ENCODE peak calls at places on chromosomes 1 and 21, in eight cellular contexts. Y is body of pancreas, K is IMR-90, A is fibroblast of lung, Z is H9, Q is K562, S is tibial artery, I is psoas muscle. T is an unnamed sample. For H3K4me1, the result is how much of the 10 kb centered on the place peaks cover.

GRCh38 chr1:185654199-185654951 is 79.8 kb upstream of the HMCN1 start:
- DNase-seq in S (no peak), Q (no peak), A (peak), Y (no peak), K (peak), I (no peak), Z (no peak), T (no peak)

GRCh38 chr1:17630048-17630830 is 90.7 kb downstream of the ARHGEF10L start:
- DNase-seq in I (peak), K (no peak), S (peak), Q (no peak), A (no peak), Z (no peak), Y (peak), T (peak)

GRCh38 chr1:185681034-185681633 is 53.1 kb upstream of the HMCN1 start:
- DNase-seq in A (peak), Q (peak), Y (peak), K (peak), Z (no peak), I (no peak), S (no peak), T (no peak)

GRCh38 chr21:32193066-32193465 is 85.8 kb downstream of the MIS18A start:
- DNase-seq in K (no peak), A (no peak), S (no peak), Y (no peak), Q (no peak), Z (no peak), I (no peak), T (no peak)

GRCh38 chr1:115456441-115456961 is 118.5 kb upstream of the NGF start:
- DNase-seq in A (peak), Y (no peak), Z (no peak), K (peak), S (no peak), I (peak), Q (no peak), T (no peak)

GRCh38 chr1:22142315-22143064 is 407 bp downstream of the WNT4 start:
- DNase-seq in S (no peak), Z (no peak), I (peak), K (no peak), Y (no peak), Q (peak), A (peak), T (no peak)

GRCh38 chr1:168136709-168137514 is at the start of gene GPR161:
- DNase-seq in S (peak), Y (peak), K (peak), A (peak), Z (peak), Q (peak), I (peak), T (peak)

GRCh38 chr1:45945426-45945825 is 142.0 kb downstream of the MAST2 start:
- DNase-seq in Z (no peak), Q (no peak), Y (peak), I (no peak), K (peak), S (no peak), A (peak), T (no peak)

GRCh38 chr1:34165422-34165921 is 442 bp upstream of the CSMD2 start:
- DNase-seq in A (peak), Y (no peak), Q (no peak), I (no peak), Z (peak), S (no peak), K (no peak), T (no peak)

GRCh38 chr1:30919025-30919881 is 10.7 kb upstream of the SDC3 start:
- DNase-seq in S (no peak), Z (peak), A (peak), Y (peak), K (peak), I (no peak), Q (peak), T (no peak)

GRCh38 chr1:201884472-201884871 is 4.2 kb upstream of the SHISA4 start:
- DNase-seq in I (peak), A (no peak), Z (no peak), Y (no peak), Q (peak), K (no peak), S (no peak), T (no peak)

GRCh38 chr21:35149698-35150097 is 100.6 kb upstream of the RUNX1 start:
- DNase-seq in I (no peak), A (peak), Y (no peak), K (peak), S (no peak), Z (no peak), Q (no peak), T (no peak)

GRCh38 chr21:39863111-39863510 is 4.1 kb upstream of the PCP4 start:
- DNase-seq in K (no peak), Q (no peak), Z (no peak), I (no peak), Y (peak), S (no peak), A (peak), T (peak)

GRCh38 chr1:204769997-204770396 is 84.5 kb upstream of the LRRN2 start:
- DNase-seq in S (no peak), I (no peak), Y (no peak), Q (no peak), Z (no peak), A (peak), K (no peak), T (no peak)

GRCh38 chr1:40715660-40716059 is 24.2 kb downstream of the NFYC start:
- DNase-seq in S (no peak), Z (no peak), Q (no peak), K (no peak), I (no peak), Y (no peak), A (no peak), T (no peak)

GRCh38 chr1:220680085-220680687 is 10.0 kb upstream of the C1orf115 start:
- DNase-seq in Z (no peak), A (peak), I (no peak), Y (peak), Q (peak), S (no peak), K (peak), T (no peak)

GRCh38 chr1:209569445-209570207 is 13.9 kb upstream of the CAMK1G start:
- DNase-seq in K (peak), Y (peak), S (peak), Q (peak), A (peak), Z (peak), I (peak), T (peak)

GRCh38 chr1:190852611-190853010 is 374.9 kb upstream of the BRINP3 start:
- DNase-seq in Z (no peak), A (peak), K (no peak), Y (no peak), I (no peak), S (no peak), Q (no peak), T (no peak)

GRCh38 chr21:32412998-32413504 is 545 bp downstream of the EVA1C start:
- DNase-seq in A (no peak), Q (no peak), Z (no peak), S (peak), K (no peak), I (peak), Y (peak), T (peak)

GRCh38 chr1:210684466-210685294 is 356.0 kb downstream of the HHAT start:
- DNase-seq in A (no peak), Q (no peak), S (no peak), I (no peak), K (no peak), Z (no peak), Y (no peak), T (no peak)

GRCh38 chr1:109864063-109864822 is 46.4 kb upstream of the CSF1 start:
- DNase-seq in Y (no peak), S (no peak), K (peak), Z (no peak), A (peak), I (no peak), Q (peak), T (no peak)

GRCh38 chr1:172650474-172651193 is 8.3 kb upstream of the FASLG start:
- DNase-seq in Y (no peak), K (peak), S (no peak), A (no peak), Z (no peak), I (no peak), Q (no peak), T (no peak)

GRCh38 chr1:243598433-243598832 is 251.6 kb downstream of the AKT3 start:
- DNase-seq in I (no peak), S (no peak), Q (no peak), Z (no peak), Y (no peak), K (peak), A (peak), T (no peak)

GRCh38 chr21:31514598-31514997 is 144.9 kb upstream of the SOD1 start:
- DNase-seq in I (no peak), A (peak), Y (peak), K (no peak), Q (no peak), Z (peak), S (no peak), T (no peak)

GRCh38 chr1:63329621-63330330 is 7.4 kb downstream of the FOXD3 start:
- DNase-seq in I (no peak), K (no peak), A (no peak), Q (no peak), Y (no peak), Z (peak), S (no peak), T (no peak)

GRCh38 chr1:63327417-63328139 is 5.2 kb downstream of the FOXD3 start:
- DNase-seq in A (peak), I (peak), Q (peak), S (no peak), Y (peak), K (peak), Z (peak), T (peak)

GRCh38 chr1:63326106-63326472 is 3.7 kb downstream of the FOXD3 start:
- DNase-seq in Y (no peak), I (no peak), S (no peak), A (no peak), Z (peak), Q (no peak), K (no peak), T (no peak)

GRCh38 chr1:63326473-63327380 is 4.4 kb downstream of the FOXD3 start:
- DNase-seq in Q (no peak), I (no peak), A (no peak), K (peak), Y (no peak), Z (peak), S (no peak), T (no peak)

GRCh38 chr1:63328140-63328521 is 5.8 kb downstream of the FOXD3 start:
- DNase-seq in Y (no peak), I (no peak), Q (no peak), Z (peak), K (no peak), A (no peak), S (no peak), T (no peak)
- H3K4me1 ChIP-seq in Y (under half), I (under half), Q (under half), Z (under half), K (under half), A (under half), S (under half), T (under half)

DNA sequence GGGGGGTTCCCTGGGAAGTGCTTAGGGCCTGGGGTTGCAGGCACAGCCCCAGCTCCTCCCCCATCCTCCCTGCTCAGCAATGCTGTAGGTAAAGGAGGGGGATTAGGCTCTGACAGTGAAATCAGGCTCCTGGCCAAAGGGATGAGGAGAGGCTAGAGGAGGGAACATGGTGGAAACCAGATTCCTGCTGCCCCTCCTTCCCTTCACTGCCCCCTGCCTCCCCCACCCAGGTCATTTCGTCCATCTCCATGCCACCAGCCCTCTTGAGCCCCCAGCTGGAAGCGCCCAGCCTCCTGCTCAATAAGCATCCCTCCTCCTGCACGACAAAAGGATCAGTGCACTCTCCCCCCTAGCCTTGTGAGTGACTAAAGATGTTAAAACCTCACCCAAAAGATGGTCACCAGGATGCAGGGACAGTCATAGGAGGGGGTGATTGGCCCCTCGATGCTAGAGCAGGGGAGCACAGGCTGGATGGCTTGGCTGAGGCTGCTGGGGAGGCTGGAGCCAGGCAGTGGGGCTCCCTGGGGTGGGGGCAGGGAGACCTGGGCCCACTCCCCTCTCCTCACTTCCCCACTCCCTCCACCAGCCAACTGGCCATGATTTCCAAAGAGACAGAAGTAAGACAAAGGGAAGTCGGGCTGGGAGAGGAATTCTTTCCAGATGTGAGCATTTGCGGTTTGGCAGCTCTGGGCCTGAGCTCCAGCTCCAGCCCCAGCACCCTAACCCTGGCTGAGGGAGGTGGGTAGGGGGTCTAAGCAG is 2.3 kb upstream of the CRABP2 start:
- DNase-seq in K (peak), A (peak), I (no peak), Z (peak), Y (no peak), Q (no peak), S (no peak), T (no peak)
- H3K4me1 ChIP-seq in K (half or more), A (half or more), I (under half), Z (under half), Y (under half), Q (under half), S (under half), T (under half)

DNA sequence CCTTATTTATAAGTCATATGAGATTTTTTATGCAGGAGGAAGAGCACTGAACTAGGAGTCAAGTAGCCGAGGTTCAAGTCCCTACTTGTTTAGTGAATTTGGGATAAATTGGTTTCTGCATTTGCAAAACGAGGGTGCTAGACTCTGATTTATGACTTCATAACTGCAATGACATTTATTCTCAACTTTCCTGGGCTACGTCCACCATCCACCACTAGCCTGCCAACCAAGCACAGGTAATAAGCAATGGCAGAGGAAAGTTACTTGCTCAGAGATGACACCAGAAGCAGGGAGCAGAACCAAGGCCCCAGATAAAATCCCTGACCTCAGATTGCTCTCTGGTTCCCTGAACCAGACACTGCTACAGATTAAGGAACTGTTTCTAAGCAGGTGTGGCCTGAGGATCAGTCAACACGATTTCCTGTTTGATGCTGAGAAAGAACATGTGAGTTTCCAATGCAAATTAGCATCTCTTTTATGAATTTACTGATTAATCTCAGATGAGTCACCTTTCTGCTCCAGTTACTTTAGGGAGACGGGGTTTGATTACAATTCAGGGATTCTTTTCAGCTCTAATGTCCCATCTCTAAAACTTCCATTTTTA is 52.7 kb downstream of the PLPP3 start:
- DNase-seq in Z (no peak), Q (no peak), S (no peak), K (peak), Y (no peak), I (no peak), A (peak), T (no peak)
- H3K4me1 ChIP-seq in Z (under half), Q (under half), S (under half), K (under half), Y (half or more), I (half or more), A (under half), T (half or more)

DNA sequence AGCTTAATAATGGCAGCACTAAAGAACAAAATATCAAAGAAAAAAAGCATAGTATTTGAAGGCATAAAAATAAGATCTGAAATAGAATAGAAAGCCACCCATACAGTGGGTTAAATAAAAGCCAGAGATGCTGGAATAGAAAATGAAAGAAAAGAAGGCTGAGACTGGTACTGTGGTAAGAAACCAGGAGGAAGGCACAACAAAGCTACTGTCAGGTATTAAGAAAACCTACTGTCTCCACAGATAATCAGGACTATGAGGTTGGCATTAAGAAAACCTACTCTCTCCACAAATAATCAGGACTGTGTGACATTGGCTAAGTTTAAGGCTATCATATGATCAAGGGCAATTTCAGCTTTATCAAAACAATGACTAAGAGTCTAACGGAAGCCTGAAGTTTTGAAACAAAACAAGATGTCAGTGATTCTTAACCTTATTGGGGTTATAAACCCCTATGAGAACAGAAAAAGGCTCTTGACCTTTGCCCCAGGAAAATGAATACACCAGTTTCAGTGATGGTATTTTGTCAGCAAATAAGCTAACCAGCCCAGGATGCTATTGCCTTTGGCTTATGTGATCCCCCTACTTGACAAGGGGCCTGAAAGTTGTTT is 24.4 kb downstream of the MCOLN2 start:
- DNase-seq in A (no peak), S (no peak), K (no peak), I (no peak), Q (no peak), Y (no peak), Z (no peak), T (no peak)
- H3K4me1 ChIP-seq in A (under half), S (under half), K (under half), I (under half), Q (under half), Y (under half), Z (under half), T (under half)

DNA sequence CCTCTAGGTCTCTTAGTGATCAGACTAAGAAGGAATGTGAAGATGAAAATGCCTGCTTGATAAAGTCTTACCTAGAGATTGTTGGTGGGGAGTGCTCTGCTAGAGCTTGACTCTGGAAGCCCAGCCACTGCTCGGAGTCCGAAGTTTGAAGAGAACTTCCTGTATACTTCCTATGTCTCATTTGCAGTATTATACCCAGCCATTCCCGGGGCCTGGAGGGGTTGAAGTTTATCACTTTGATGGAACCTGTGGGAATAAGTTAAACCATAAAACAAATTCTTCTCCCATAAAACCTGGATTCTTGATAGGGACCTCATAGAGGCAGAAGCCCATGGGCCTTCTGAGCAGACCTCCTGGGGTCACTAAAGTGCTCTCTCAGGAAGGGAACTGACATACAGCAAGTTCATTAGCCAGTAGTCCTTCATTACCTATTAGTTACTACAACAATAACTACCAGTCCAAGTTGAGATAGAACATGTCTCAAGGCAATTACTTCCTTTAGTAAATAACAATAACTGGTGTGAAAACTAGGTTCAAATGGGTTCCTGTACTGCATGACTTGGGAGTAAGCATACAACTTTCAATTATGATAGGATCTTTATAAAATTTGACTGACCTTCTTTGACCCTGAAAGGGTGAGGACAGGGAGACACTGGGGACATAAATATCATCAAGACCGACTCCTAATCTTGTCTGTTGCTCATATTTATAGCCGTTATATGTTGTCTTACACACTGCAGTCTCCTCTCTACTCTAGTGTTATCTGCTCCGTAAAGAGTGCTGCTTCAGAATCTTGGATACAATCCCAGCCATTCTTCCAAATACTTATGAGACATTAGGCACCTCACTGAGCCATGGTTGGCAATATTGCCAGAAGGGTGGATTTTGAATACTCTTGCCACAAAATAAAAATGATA is at the start of gene OR6N1:
- DNase-seq in A (no peak), Q (no peak), Y (no peak), I (no peak), K (no peak), S (no peak), Z (no peak), T (no peak)
- H3K4me1 ChIP-seq in A (under half), Q (under half), Y (under half), I (under half), K (under half), S (under half), Z (under half), T (under half)

DNA sequence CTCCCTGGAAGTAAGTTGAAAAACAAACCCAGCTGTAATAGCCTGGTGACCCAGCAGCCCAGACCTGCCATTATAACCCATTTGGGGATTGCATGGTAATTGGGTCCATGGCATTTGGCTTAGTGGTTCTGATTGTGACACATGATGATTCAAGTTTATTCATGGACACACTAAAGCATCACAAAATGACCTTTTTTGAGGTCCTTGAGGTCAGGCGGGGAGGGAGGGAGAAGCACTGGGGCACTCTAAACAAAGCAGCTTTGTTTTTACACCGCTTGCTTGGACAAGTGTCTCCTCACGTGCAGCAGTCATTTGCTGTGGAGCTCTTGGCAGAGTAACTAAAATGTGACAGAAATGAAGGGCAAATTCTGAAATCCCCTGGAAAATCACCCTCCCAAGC is 241.0 kb upstream of the SGIP1 start:
- DNase-seq in S (no peak), A (no peak), Y (peak), Q (no peak), K (no peak), Z (no peak), I (no peak), T (no peak)
- H3K4me1 ChIP-seq in S (under half), A (under half), Y (under half), Q (under half), K (under half), Z (under half), I (under half), T (under half)

DNA sequence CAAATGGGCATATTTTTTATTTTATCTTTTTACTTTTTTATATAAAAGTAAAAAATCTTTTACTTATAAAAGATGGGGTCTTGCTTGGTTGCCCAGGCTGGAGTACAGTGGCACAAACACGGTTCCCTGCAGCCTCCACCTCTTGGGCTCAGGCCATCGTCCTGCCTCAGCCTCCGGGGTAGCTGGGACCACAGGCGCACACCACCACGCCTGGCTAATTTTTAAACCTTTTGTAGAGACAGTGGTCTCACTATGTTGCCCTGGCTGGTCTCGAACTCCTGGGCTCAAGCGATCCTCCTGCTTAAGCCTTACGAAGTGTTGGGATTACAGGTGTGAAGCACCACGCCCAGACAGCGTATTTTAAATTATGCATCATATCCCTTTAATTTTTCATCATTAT is 986 bp downstream of the H6PD start:
- DNase-seq in A (no peak), Y (no peak), K (no peak), I (peak), Q (no peak), Z (no peak), S (no peak), T (no peak)
- H3K4me1 ChIP-seq in A (under half), Y (half or more), K (under half), I (half or more), Q (under half), Z (under half), S (half or more), T (half or more)

T was measured in lower lobe of right lung.